ENCODE peak calls at places on chromosome 13, in ten cellular contexts. C is omental fat pad; Z is PC-3; B is breast epithelium; N is AG10803; G is A549; I is CD4-positive, alpha-beta T cell; O is Peyer's patch; P is GM12865; E is progenitor cell of endocrine pancreas. W is an unnamed sample.

GRCh38 chr13:113597386-113598080 is 13.0 kb downstream of the TFDP1 start:
- DNase-seq in I (no peak), O (no peak), N (no peak), G (no peak), E (no peak), P (no peak), C (no peak), B (no peak), Z (no peak), W (no peak)

GRCh38 chr13:33153421-33154381 is 131.9 kb downstream of the STARD13 start:
- DNase-seq in I (no peak), P (no peak), N (no peak), G (no peak), Z (peak; percentile 36), C (no peak), B (no peak), O (peak; percentile 50), E (no peak), W (no peak)

GRCh38 chr13:46202956-46203355 is 8.8 kb upstream of the LRRC63 start:
- DNase-seq in O (no peak), G (no peak), I (no peak), Z (no peak), B (no peak), E (no peak), N (no peak), C (no peak), P (no peak), W (no peak)

GRCh38 chr13:44283598-44283997 is 90.0 kb upstream of the SERP2 start:
- DNase-seq in E (no peak), B (no peak), C (no peak), O (no peak), N (no peak), P (no peak), G (no peak), I (no peak), Z (no peak), W (no peak)

GRCh38 chr13:92483894-92484293 is 742.7 kb upstream of the GPC6 start:
- DNase-seq in G (no peak), C (no peak), B (no peak), N (no peak), O (no peak), I (no peak), P (no peak), E (no peak), Z (no peak), W (no peak)

GRCh38 chr13:91764527-91764926 is 366.1 kb downstream of the GPC5 start:
- DNase-seq in E (no peak), N (no peak), G (no peak), O (no peak), I (no peak), C (no peak), P (no peak), Z (no peak), B (no peak), W (no peak)

GRCh38 chr13:105928048-105928447 is 607.4 kb downstream of the EFNB2 start:
- DNase-seq in N (no peak), I (no peak), P (no peak), G (no peak), E (no peak), Z (no peak), O (no peak), C (no peak), B (no peak), W (no peak)

GRCh38 chr13:114002009-114002544 is 28.2 kb upstream of the C13orf46 start:
- DNase-seq in N (no peak), I (no peak), E (no peak), G (no peak), O (peak; percentile 49), C (no peak), Z (no peak), B (no peak), P (no peak), W (no peak)

GRCh38 chr13:44218501-44219240 is 155.0 kb upstream of the SERP2 start:
- DNase-seq in E (no peak), O (peak; percentile 63), Z (peak; percentile 67), N (no peak), P (no peak), I (no peak), B (peak; percentile 57), G (no peak), C (no peak), W (no peak)

GRCh38 chr13:33134213-33134612 is 118.0 kb downstream of the KL start:
- DNase-seq in N (no peak), C (no peak), O (no peak), P (no peak), I (no peak), Z (no peak), G (no peak), B (no peak), E (no peak), W (no peak)

GRCh38 chr13:42615691-42616090 is 41.7 kb downstream of the TNFSF11 start:
- DNase-seq in E (no peak), B (no peak), Z (peak; percentile 25), P (no peak), N (no peak), G (peak; percentile 31), I (no peak), O (no peak), C (no peak), W (no peak)

GRCh38 chr13:95568131-95568530 is 15.6 kb downstream of the CLDN10 start:
- DNase-seq in P (no peak), O (no peak), N (no peak), G (no peak), Z (no peak), I (no peak), E (no peak), C (no peak), B (no peak), W (no peak)

GRCh38 chr13:95559100-95559499 is 6.6 kb downstream of the CLDN10 start:
- DNase-seq in O (no peak), N (no peak), E (no peak), B (no peak), G (no peak), C (no peak), P (no peak), I (no peak), Z (peak; percentile 84), W (no peak)

GRCh38 chr13:95560387-95560786 is 7.9 kb downstream of the CLDN10 start:
- DNase-seq in N (no peak), G (no peak), E (no peak), O (no peak), Z (no peak), B (no peak), C (no peak), I (no peak), P (no peak), W (no peak)

GRCh38 chr13:95564948-95565347 is 12.4 kb downstream of the CLDN10 start:
- DNase-seq in P (no peak), B (no peak), C (no peak), E (no peak), G (no peak), Z (peak; percentile 23), N (peak; percentile 43), I (no peak), O (no peak), W (no peak)

DNA sequence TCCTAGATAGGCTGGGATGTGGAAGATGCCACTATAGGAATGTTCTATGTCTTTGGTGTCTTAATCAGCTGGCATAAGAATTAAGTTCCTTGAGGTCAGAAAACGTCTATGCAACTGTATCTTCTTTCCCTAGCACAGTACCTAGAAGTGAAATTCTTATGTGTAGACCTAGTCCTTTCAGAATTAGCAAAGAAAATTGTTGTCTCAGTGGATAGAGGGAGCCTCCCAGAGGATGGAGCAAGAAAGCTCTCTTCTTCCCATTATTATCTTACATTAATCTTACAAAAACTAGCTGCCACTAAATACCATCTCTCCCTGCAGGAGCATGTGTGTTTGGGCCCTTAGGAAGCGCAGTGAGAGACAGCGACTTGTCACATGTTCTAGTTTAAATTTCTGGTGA is 11.6 kb downstream of the CLDN10 start:
- DNase-seq in B (no peak), N (no peak), P (no peak), Z (no peak), G (peak; percentile 20), C (no peak), E (no peak), I (no peak), O (no peak), W (no peak)
- TF ChIP-seq CTCF in B (no peak), N (no peak), P (no peak), Z (peak; percentile 45), G (peak; percentile 25), C (no peak), E (no peak), I (no peak), O (no peak), W (no peak)

DNA sequence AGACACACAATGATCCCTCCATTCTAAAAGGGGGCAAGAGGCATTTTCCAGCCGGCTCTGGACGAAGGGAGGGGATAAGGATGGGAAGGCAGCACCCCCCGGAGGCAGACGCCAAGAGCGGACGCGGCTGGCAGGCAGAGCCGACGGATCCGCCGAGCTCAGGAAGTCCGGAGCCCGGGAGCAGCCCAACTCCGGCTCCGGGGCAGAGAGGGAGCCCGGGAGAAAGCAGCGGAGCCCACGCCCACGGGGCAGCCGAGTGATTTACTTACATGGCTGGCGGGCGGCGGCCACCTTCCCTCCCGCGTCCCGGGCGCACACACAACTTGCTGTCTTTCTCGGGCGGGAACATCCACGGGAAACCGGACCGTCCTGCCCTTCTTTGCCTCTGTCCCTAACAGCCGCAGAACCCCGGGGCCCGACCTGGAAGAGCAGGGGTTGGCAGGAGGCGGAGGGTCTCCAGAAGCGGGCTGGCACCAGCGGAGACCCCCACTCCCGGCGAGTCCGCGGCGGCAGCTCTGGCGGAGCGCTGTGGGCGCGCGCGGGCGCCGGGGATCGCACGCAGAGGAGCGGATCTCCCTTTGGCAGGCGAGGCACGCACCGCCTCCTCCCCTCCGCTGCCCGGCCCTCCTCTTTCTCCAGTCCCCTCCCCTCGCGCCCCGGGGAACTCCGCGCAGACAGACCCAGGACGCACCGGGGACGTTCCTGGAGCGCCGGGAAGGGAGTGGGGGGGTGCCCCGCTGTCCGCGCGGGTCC is at the start of gene LHFPL6:
- DNase-seq in E (peak; percentile 60), N (peak; percentile 77), C (peak; percentile 71), Z (peak; percentile 63), O (peak; percentile 77), I (peak; percentile 14), B (peak; percentile 66), P (peak; percentile 81), G (peak; percentile 48), W (peak; percentile 81)
- TF ChIP-seq CTCF in E (peak; percentile 41), N (peak; percentile 42), C (no peak), Z (peak; percentile 49), O (no peak), I (no peak), B (no peak), P (peak; percentile 19), G (peak; percentile 31), W (no peak)

GRCh38 chr13:68304287-68304893 is 1074.3 kb upstream of the PCDH9 start:
- DNase-seq in C (no peak), N (no peak), O (no peak), P (peak; percentile 12), E (no peak), B (no peak), G (peak; percentile 44), I (no peak), Z (peak; percentile 61), W (no peak)
- TF ChIP-seq CTCF in C (no peak), N (peak; percentile 39), O (peak; percentile 41), P (peak; percentile 48), E (peak; percentile 74), B (no peak), G (peak; percentile 57), I (no peak), Z (peak; percentile 72), W (peak; percentile 55)

DNA sequence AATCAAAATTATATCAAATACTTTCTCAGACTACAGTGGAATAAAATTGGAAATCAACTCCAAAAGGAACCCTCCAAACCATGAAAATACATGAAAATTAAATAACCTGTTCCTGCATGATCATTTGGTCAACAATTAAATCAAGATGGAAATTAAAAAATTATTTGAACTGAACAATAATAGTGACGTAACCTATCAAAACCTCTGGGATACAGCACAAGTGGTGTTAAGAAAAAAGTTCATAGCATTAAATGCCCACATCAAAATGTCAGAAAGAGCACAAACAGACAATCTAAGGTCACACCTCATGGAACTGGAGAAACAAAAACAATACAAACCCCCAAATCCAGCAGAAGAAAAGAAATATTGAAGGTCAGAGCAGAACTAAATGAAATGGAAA is 1460.7 kb downstream of the OLFM4 start:
- DNase-seq in C (no peak), G (no peak), E (no peak), I (no peak), N (no peak), B (no peak), O (no peak), Z (no peak), P (no peak), W (no peak)
- TF ChIP-seq CTCF in C (no peak), G (no peak), E (no peak), I (no peak), N (no peak), B (no peak), O (no peak), Z (no peak), P (no peak), W (no peak)